ENCODE peak calls at places on chromosomes 11 and 22, in ten cellular contexts. V is thoracic aorta; Y is fibroblast of pulmonary artery; T is mesenchymal stem cell; P is H7; O is PC-3; E is choroid plexus epithelial cell; D is aorta; X is CD8-positive, alpha-beta memory T cell; K is Caco-2. G is an unnamed sample.

GRCh38 chr11:2315395-2316168 is 13.8 kb downstream of the TSPAN32 start:
- DNase-seq in E (no peak), D (peak), Y (no peak), V (no peak), K (no peak), X (no peak), O (no peak), T (no peak), P (peak), G (no peak)

GRCh38 chr22:16969508-16970327 is 38.3 kb downstream of the GAB4 start:
- DNase-seq in X (no peak), V (no peak), O (no peak), P (peak), Y (no peak), K (no peak), D (no peak), E (no peak), T (no peak), G (no peak)

GRCh38 chr11:20047755-20048154 is 112.5 kb downstream of the DBX1 start:
- DNase-seq in P (no peak), K (no peak), T (no peak), X (no peak), Y (no peak), E (no peak), V (no peak), O (no peak), D (no peak), G (no peak)

GRCh38 chr11:128492903-128493569 is 94.3 kb downstream of the ETS1 start:
- DNase-seq in E (no peak), Y (no peak), D (no peak), P (no peak), K (no peak), V (no peak), X (peak), O (no peak), T (no peak), G (no peak)

GRCh38 chr22:31891366-31892079 is 52.8 kb upstream of the YWHAH start:
- DNase-seq in V (no peak), E (no peak), T (peak), D (no peak), Y (no peak), P (no peak), K (no peak), X (no peak), O (no peak), G (no peak)

GRCh38 chr11:44112083-44112865 is 16.8 kb downstream of the EXT2 start:
- DNase-seq in K (no peak), T (peak), Y (peak), X (no peak), V (no peak), O (peak), E (peak), D (no peak), P (no peak), G (peak)

GRCh38 chr11:121630041-121630440 is 177.3 kb upstream of the SORL1-AS1 start:
- DNase-seq in D (no peak), X (no peak), P (no peak), Y (peak), T (peak), V (no peak), O (peak), E (peak), K (no peak), G (peak)

GRCh38 chr11:61921446-61921845 is 4.1 kb upstream of the RAB3IL1 start:
- DNase-seq in K (no peak), D (peak), P (no peak), V (no peak), X (no peak), O (no peak), E (no peak), Y (no peak), T (no peak), G (no peak)

GRCh38 chr11:134439181-134439580 is 27.1 kb upstream of the B3GAT1 start:
- DNase-seq in O (no peak), T (no peak), P (peak), X (no peak), D (peak), E (no peak), V (no peak), Y (no peak), K (no peak), G (no peak)

GRCh38 chr11:83648610-83649467 is 362.7 kb upstream of the CCDC90B start:
- DNase-seq in K (peak), T (peak), O (no peak), P (no peak), Y (no peak), E (no peak), D (no peak), X (no peak), V (no peak), G (no peak)

GRCh38 chr22:24894220-24894975 is 52.1 kb downstream of the LHFPL7 start:
- DNase-seq in P (peak), K (peak), Y (peak), V (peak), O (peak), E (peak), D (peak), X (no peak), T (peak), G (peak)
- H3K4me3 ChIP-seq in P (no peak), K (no peak), Y (peak), V (peak), O (peak), E (no peak), D (no peak), X (no peak), T (peak), G (no peak)

GRCh38 chr22:35838849-35839646 is 121.4 kb downstream of the APOL5 start:
- DNase-seq in X (no peak), Y (peak), K (peak), D (no peak), T (peak), P (no peak), E (peak), O (peak), V (no peak), G (no peak)
- H3K4me3 ChIP-seq in X (no peak), Y (peak), K (peak), D (peak), T (peak), P (peak), E (peak), O (peak), V (peak), G (peak)

GRCh38 chr22:23184100-23184763 is 3.9 kb downstream of the BCR start:
- DNase-seq in Y (no peak), X (no peak), D (no peak), P (no peak), O (no peak), K (no peak), E (no peak), T (no peak), V (no peak), G (no peak)
- H3K4me3 ChIP-seq in Y (peak), X (no peak), D (no peak), P (no peak), O (peak), K (no peak), E (no peak), T (peak), V (peak), G (no peak)

GRCh38 chr11:828501-829115 is 889 bp downstream of the CRACR2B start:
- DNase-seq in K (no peak), T (no peak), O (no peak), D (no peak), P (no peak), Y (no peak), E (no peak), X (no peak), V (no peak), G (no peak)
- H3K4me3 ChIP-seq in K (no peak), T (no peak), O (no peak), D (no peak), P (no peak), Y (no peak), E (no peak), X (no peak), V (peak), G (no peak)

DNA sequence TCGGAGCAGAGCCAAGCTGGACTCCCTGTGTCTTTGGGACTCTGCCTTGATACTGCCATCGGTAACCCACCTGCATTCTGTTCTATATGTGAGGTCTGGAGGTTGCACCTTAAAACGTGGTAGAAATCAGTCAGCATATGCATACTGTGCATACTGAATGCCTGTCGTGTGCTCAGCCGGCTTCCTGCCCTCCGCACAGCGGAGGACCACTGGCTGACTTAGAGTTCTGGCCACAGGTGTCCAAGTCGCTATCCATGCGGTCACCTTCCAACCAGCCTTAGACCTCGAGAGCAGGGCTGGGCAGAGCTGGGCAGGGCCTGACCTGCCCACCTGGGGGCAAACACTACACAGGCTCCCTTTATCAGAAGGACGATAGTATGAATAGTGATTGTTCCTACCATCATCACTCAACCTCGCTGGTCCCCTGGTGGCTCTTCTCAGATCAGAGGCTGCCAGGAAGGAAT is 3.8 kb downstream of the TBC1D10C start:
- DNase-seq in K (no peak), V (no peak), T (no peak), Y (no peak), D (no peak), P (no peak), E (no peak), O (no peak), X (no peak), G (no peak)
- H3K4me3 ChIP-seq in K (no peak), V (no peak), T (no peak), Y (no peak), D (no peak), P (no peak), E (no peak), O (no peak), X (peak), G (no peak)

GRCh38 chr22:21714059-21714770 is 21.4 kb downstream of the YPEL1 start:
- DNase-seq in Y (no peak), O (no peak), T (no peak), E (no peak), D (no peak), K (no peak), X (no peak), P (no peak), V (no peak), G (no peak)

GRCh38 chr22:21711851-21712250 is 23.7 kb downstream of the YPEL1 start:
- DNase-seq in T (no peak), K (no peak), Y (no peak), D (no peak), O (no peak), X (no peak), P (no peak), V (no peak), E (no peak), G (no peak)

GRCh38 chr22:21713428-21714058 is 22.1 kb downstream of the YPEL1 start:
- DNase-seq in K (no peak), X (no peak), V (no peak), Y (no peak), E (no peak), P (no peak), D (no peak), O (peak), T (no peak), G (no peak)

GRCh38 chr22:21714784-21715183 is 20.8 kb downstream of the YPEL1 start:
- DNase-seq in X (no peak), E (peak), Y (no peak), V (no peak), P (no peak), O (peak), T (no peak), D (no peak), K (peak), G (no peak)

GRCh38 chr22:21712751-21713427 is 22.7 kb downstream of the YPEL1 start:
- DNase-seq in X (peak), O (peak), D (no peak), K (peak), E (peak), V (no peak), Y (peak), T (peak), P (peak), G (no peak)
- H3K4me3 ChIP-seq in X (peak), O (peak), D (no peak), K (peak), E (no peak), V (peak), Y (peak), T (peak), P (no peak), G (peak)

GRCh38 chr11:57306156-57306876 is 18.4 kb downstream of the TNKS1BP1 start:
- DNase-seq in P (peak), D (no peak), K (no peak), E (peak), T (no peak), V (no peak), X (no peak), O (no peak), Y (peak), G (no peak)

GRCh38 chr11:57306941-57307598 is 17.7 kb downstream of the TNKS1BP1 start:
- DNase-seq in Y (no peak), T (no peak), V (no peak), K (no peak), O (no peak), E (no peak), P (peak), D (no peak), X (no peak), G (no peak)

GRCh38 chr11:57308426-57309060 is 16.2 kb downstream of the TNKS1BP1 start:
- DNase-seq in Y (no peak), T (no peak), D (no peak), P (no peak), O (no peak), K (no peak), V (no peak), X (no peak), E (no peak), G (no peak)

GRCh38 chr11:57309106-57310059 is 15.4 kb downstream of the TNKS1BP1 start:
- DNase-seq in P (no peak), X (no peak), K (no peak), D (no peak), V (no peak), O (no peak), T (no peak), Y (no peak), E (no peak), G (no peak)

GRCh38 chr11:57307666-57308270 is 17.0 kb downstream of the TNKS1BP1 start:
- DNase-seq in O (peak), D (no peak), T (no peak), E (no peak), X (no peak), K (no peak), P (no peak), Y (no peak), V (no peak), G (no peak)
- H3K4me3 ChIP-seq in O (peak), D (no peak), T (peak), E (no peak), X (no peak), K (no peak), P (no peak), Y (no peak), V (no peak), G (no peak)

DNA sequence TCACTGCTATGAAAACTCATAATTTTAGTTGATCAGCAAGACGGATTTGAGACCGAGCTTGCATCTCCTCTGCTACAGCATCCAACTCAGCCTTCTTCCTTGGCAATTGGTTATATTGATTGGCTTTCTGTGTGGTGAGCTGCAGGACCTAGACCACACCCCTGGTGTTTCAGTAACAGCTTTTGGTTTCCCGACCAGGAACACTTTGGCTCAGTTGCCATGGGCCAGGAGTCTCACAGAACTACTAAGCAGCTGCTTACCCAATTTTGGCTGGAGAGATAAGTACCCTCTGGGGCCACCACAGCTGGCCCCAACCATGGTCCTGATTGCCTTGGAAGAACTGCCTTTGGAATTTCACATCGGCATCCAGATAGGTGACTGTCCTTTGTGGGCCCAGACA is at the start of gene GLYATL1:
- DNase-seq in O (no peak), E (no peak), T (no peak), D (no peak), K (no peak), P (no peak), Y (no peak), V (no peak), X (no peak), G (no peak)
- H3K4me3 ChIP-seq in O (no peak), E (no peak), T (no peak), D (no peak), K (no peak), P (no peak), Y (no peak), V (no peak), X (no peak), G (no peak)

G was measured in skeletal muscle cell.